ENCODE peak calls at places on chromosome 1, in five cellular contexts. W, F, B, K and U are unnamed samples.

GRCh38 chr1:97145321-97145956 is 423.9 kb downstream of the PTBP2 start:
- DNase-seq in W (no peak), F (peak), B (no peak), K (no peak), U (no peak)

GRCh38 chr1:10338611-10339010 is 60.3 kb upstream of the PGD start:
- DNase-seq in W (no peak), F (no peak), B (no peak), K (no peak), U (no peak)

GRCh38 chr1:203126866-203127671 is 457 bp upstream of the ADORA1 start:
- DNase-seq in W (no peak), F (peak), B (no peak), K (no peak), U (no peak)

GRCh38 chr1:56469640-56470371 is 109.6 kb downstream of the PLPP3 start:
- DNase-seq in W (no peak), F (peak), B (no peak), K (no peak), U (no peak)

GRCh38 chr1:55206210-55206609 is 9.0 kb downstream of the USP24 start:
- DNase-seq in W (no peak), F (no peak), B (no peak), K (no peak), U (no peak)

GRCh38 chr1:3419415-3420204 is 34.9 kb upstream of the ARHGEF16 start:
- DNase-seq in W (no peak), F (no peak), B (no peak), K (no peak), U (no peak)

GRCh38 chr1:43452789-43453441 is 816 bp downstream of the HYI start:
- DNase-seq in W (peak), F (peak), B (no peak), K (peak), U (no peak)

GRCh38 chr1:36768486-36769178 is 265.7 kb downstream of the GRIK3 start:
- DNase-seq in W (no peak), F (no peak), B (no peak), K (no peak), U (no peak)

GRCh38 chr1:169312084-169312954 is 55.3 kb downstream of the NME7 start:
- DNase-seq in W (no peak), F (peak), B (no peak), K (peak), U (no peak)

GRCh38 chr1:245704765-245705164 is 550.0 kb downstream of the KIF26B start:
- DNase-seq in W (no peak), F (peak), B (no peak), K (peak), U (no peak)